ENCODE peak calls at places on chromosomes 1 and 21, in six cellular contexts. S, O, B, R, E and T are unnamed samples.

GRCh38 chr1:146012703-146013565 is 8.6 kb downstream of the HJV start:
- DNase-seq in S (peak), R (peak), B (peak), E (no peak), O (no peak), T (peak)

GRCh38 chr1:240672132-240672811 is 60.3 kb upstream of the GREM2 start:
- DNase-seq in R (peak), S (no peak), O (no peak), B (no peak), E (no peak), T (no peak)

GRCh38 chr21:42621828-42622199 is 31.6 kb upstream of the PDE9A start:
- DNase-seq in E (no peak), O (no peak), R (no peak), S (no peak), B (no peak), T (no peak)

GRCh38 chr1:178739285-178740045 is 14.4 kb downstream of the RALGPS2 start:
- DNase-seq in E (no peak), O (no peak), B (no peak), S (peak), R (peak), T (no peak)

GRCh38 chr1:228096416-228097332 is 6.5 kb downstream of the C1orf35 start:
- DNase-seq in E (no peak), S (no peak), R (no peak), B (no peak), O (no peak), T (no peak)

GRCh38 chr1:1250828-1251284 is 4.3 kb upstream of the C1QTNF12 start:
- DNase-seq in B (no peak), E (no peak), R (no peak), O (peak), S (no peak), T (no peak)

GRCh38 chr1:212007178-212007577 is 28.2 kb downstream of the INTS7 start:
- DNase-seq in S (no peak), E (no peak), B (no peak), R (no peak), O (no peak), T (no peak)

GRCh38 chr1:8667869-8668595 is 149.4 kb downstream of the RERE start:
- DNase-seq in R (peak), O (no peak), S (no peak), B (no peak), E (no peak), T (no peak)

GRCh38 chr1:165403835-165404482 is 41.0 kb downstream of the RXRG start:
- DNase-seq in B (no peak), E (no peak), R (no peak), S (no peak), O (no peak), T (peak)

GRCh38 chr1:102184477-102184876 is 187.8 kb upstream of the OLFM3 start:
- DNase-seq in B (no peak), R (no peak), E (no peak), S (no peak), O (no peak), T (no peak)

GRCh38 chr1:3632716-3633343 is 8.0 kb downstream of the TPRG1L start:
- DNase-seq in S (no peak), R (no peak), O (no peak), B (no peak), E (no peak), T (no peak)

GRCh38 chr1:179742717-179743678 is at the start of gene FAM163A:
- DNase-seq in E (no peak), B (no peak), O (no peak), S (no peak), R (no peak), T (no peak)

GRCh38 chr1:17527036-17527914 is 12.2 kb upstream of the ARHGEF10L start:
- DNase-seq in S (peak), B (no peak), O (no peak), R (peak), E (peak), T (no peak)

GRCh38 chr1:173202430-173203145 is 4.5 kb downstream of the TNFSF4 start:
- DNase-seq in S (peak), B (peak), E (no peak), R (peak), O (no peak), T (peak)

GRCh38 chr1:164771568-164772350 is 212.8 kb downstream of the PBX1 start:
- DNase-seq in E (no peak), O (no peak), S (peak), R (peak), B (no peak), T (no peak)

GRCh38 chr1:150161747-150162581 is 12.2 kb downstream of the PLEKHO1 start:
- DNase-seq in R (peak), E (no peak), B (no peak), O (no peak), S (peak), T (no peak)

GRCh38 chr1:19113362-19114092 is 96.5 kb downstream of the UBR4 start:
- DNase-seq in B (no peak), R (peak), E (no peak), O (no peak), S (peak), T (no peak)

GRCh38 chr1:194069168-194069830 is 882.9 kb upstream of the B3GALT2 start:
- DNase-seq in B (peak), E (no peak), R (peak), O (no peak), S (no peak), T (no peak)

GRCh38 chr1:116359060-116359830 is 13.8 kb upstream of the ATP1A1 start:
- DNase-seq in O (no peak), S (no peak), B (peak), R (no peak), E (no peak), T (no peak)